ENCODE peak calls at places on chromosomes 2 and 18, in five cellular contexts. L is right atrium auricular region, X is left ventricle myocardium inferior, Z is endodermal cell, G is pancreas. I is an unnamed sample.

GRCh38 chr2:45676088-45676487 is 24.6 kb downstream of the PRKCE start:
- DNase-seq in L (no peak), X (no peak), Z (no peak), G (no peak), I (no peak)

GRCh38 chr2:41899189-41899588 is 148.6 kb upstream of the PKDCC start:
- DNase-seq in L (no peak), X (no peak), Z (no peak), G (no peak), I (no peak)

GRCh38 chr18:49638209-49638785 is 76.4 kb downstream of the LIPG start:
- DNase-seq in L (no peak), X (no peak), Z (peak), G (no peak), I (no peak)

GRCh38 chr18:32086866-32087265 is 4.8 kb upstream of the RNF138 start:
- DNase-seq in L (no peak), X (no peak), Z (no peak), G (no peak), I (no peak)

GRCh38 chr2:135587958-135588357 is 56.7 kb downstream of the R3HDM1 start:
- DNase-seq in L (no peak), X (no peak), Z (no peak), G (no peak), I (no peak)

GRCh38 chr18:55869965-55870585 is 282.1 kb upstream of the TCF4 start:
- DNase-seq in L (peak), X (peak), Z (no peak), G (no peak), I (no peak)

GRCh38 chr2:181395871-181396574 is 61.2 kb upstream of the ITGA4 start:
- DNase-seq in L (no peak), X (no peak), Z (no peak), G (no peak), I (no peak)

GRCh38 chr2:239285071-239285931 is 115.5 kb downstream of the HDAC4 start:
- DNase-seq in L (no peak), X (peak), Z (no peak), G (peak), I (peak)

GRCh38 chr2:33000986-33001385 is 54.2 kb downstream of the LTBP1 start:
- DNase-seq in L (no peak), X (no peak), Z (no peak), G (no peak), I (no peak)

GRCh38 chr2:78427170-78427569 is 598.3 kb upstream of the REG3G start:
- DNase-seq in L (no peak), X (no peak), Z (no peak), G (no peak), I (no peak)

GRCh38 chr2:24616606-24617005 is 125.6 kb downstream of the NCOA1 start:
- DNase-seq in L (no peak), X (no peak), Z (no peak), G (no peak), I (no peak)

GRCh38 chr2:98936917-98937351 is 909 bp upstream of the CRACDL start:
- DNase-seq in L (no peak), X (no peak), Z (peak), G (peak), I (peak)

GRCh38 chr18:66646622-66647021 is 42.7 kb upstream of the CDH19 start:
- DNase-seq in L (no peak), X (no peak), Z (no peak), G (no peak), I (no peak)

GRCh38 chr18:9575558-9575957 is 38.8 kb downstream of the PPP4R1 start:
- DNase-seq in L (peak), X (peak), Z (peak), G (peak), I (no peak)

GRCh38 chr18:11368020-11368419 is 218.7 kb upstream of the PIEZO2 start:
- DNase-seq in L (no peak), X (no peak), Z (no peak), G (no peak), I (no peak)

GRCh38 chr2:21008790-21009661 is 34.8 kb downstream of the APOB start:
- DNase-seq in L (no peak), X (no peak), Z (no peak), G (no peak), I (no peak)
- H3K27ac ChIP-seq in L (no peak), X (no peak), Z (no peak), G (no peak), I (no peak)

DNA sequence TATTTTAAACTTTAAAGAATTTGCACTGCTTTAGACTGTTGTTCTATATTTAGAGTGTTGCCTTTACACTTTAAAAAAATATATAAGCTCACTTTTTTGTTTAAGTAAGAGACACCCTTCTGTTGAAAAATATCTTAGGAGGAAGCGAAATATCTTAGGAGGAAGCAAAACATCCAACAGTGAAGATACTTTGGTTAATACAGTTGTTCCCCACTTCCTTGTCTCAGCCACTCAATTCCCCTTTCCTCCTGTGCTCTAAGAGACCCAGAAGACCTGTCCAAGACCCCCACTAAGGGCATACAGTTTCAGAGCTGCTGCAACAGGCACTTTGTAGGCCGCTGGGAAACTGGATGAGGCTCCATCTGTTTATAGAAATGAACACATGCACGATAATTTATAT is 5.8 kb downstream of the SERPINB8 start:
- DNase-seq in L (no peak), X (no peak), Z (no peak), G (no peak), I (no peak)
- H3K4me3 ChIP-seq in L (no peak), X (no peak), Z (no peak), G (no peak), I (no peak)

DNA sequence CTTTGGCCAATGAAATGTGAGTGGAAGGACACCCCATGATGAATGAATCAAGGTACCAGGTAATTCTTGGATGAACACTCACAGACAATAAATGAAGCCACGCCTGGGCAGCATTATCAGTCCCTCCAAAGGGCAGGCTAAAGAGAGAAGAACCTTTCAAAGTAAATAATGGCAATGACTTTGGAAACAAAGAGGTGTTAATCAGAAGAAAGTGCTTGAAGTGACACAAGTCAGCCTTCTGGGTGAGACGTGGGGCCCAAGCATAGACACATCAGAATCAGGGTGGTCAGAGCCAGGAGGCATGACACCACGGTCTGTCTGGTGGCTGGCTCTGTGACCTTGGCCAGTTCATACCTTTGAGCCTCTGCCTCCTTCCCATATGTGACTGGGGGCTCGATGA is 103.3 kb downstream of the POLR1A start:
- DNase-seq in L (no peak), X (no peak), Z (no peak), G (no peak), I (no peak)
- H3K27ac ChIP-seq in L (no peak), X (no peak), Z (no peak), G (no peak), I (no peak)

GRCh38 chr18:58370662-58371061 is 258.2 kb downstream of the ALPK2 start:
- DNase-seq in L (no peak), X (no peak), Z (no peak), G (no peak), I (no peak)
- H3K4me3 ChIP-seq in L (no peak), X (no peak), Z (no peak), G (no peak), I (no peak)

I was measured in left lung.